ENCODE peak calls at places on chromosomes 13 and 19, in five cellular contexts. Q is SHP77; S is ureter; O is stimulated activated CD8-positive, alpha-beta memory T cell treated with anti-CD3 and anti-CD28 coated beads, Interleukin-4, amount 100 ng/mL, for 24 hours; T is stimulated activated CD4-positive, alpha-beta T cell treated with anti-CD3 and anti-CD28 coated beads, Interleukin-12 subunit alpha, Interleukin-12 subunit beta, amount 100 ng/mL, for 48 hours. C is an unnamed sample.

GRCh38 chr19:6378036-6378435 is 2.3 kb upstream of the PSPN start:
- DNase-seq in Q (no peak), S (no peak), O (no peak), T (no peak), C (peak)

GRCh38 chr13:102138635-102139225 is 263.1 kb downstream of the FGF14 start:
- DNase-seq in Q (no peak), S (no peak), O (no peak), T (no peak), C (no peak)

GRCh38 chr13:100734194-100734720 is 59.7 kb upstream of the TMTC4 start:
- DNase-seq in Q (no peak), S (no peak), O (no peak), T (no peak), C (no peak)

GRCh38 chr19:56603829-56604228 is 8.7 kb downstream of the ZNF71 start:
- DNase-seq in Q (no peak), S (no peak), O (no peak), T (no peak), C (no peak)

GRCh38 chr13:53206455-53206854 is 177.8 kb downstream of the OLFM4 start:
- DNase-seq in Q (no peak), S (no peak), O (no peak), T (no peak), C (no peak)

GRCh38 chr19:28213476-28214082 is 999.4 kb downstream of the UQCRFS1 start:
- DNase-seq in Q (no peak), S (no peak), O (no peak), T (no peak), C (peak)

GRCh38 chr19:8393871-8394250 is 3.7 kb downstream of the RAB11B start:
- DNase-seq in Q (no peak), S (no peak), O (no peak), T (no peak), C (no peak)

GRCh38 chr19:5001547-5002131 is 32.7 kb downstream of the KDM4B start:
- DNase-seq in Q (peak), S (no peak), O (peak), T (peak), C (no peak)

GRCh38 chr13:113046883-113047244 is 58.7 kb upstream of the F7 start:
- DNase-seq in Q (no peak), S (no peak), O (no peak), T (no peak), C (no peak)

C was measured in Caki2.